ENCODE peak calls at places on chromosomes 11 and 22, in four cellular contexts. R, Z, U and E are unnamed samples.

GRCh38 chr11:10856689-10857603 is 907 bp downstream of the ZBED5 start:
- DNase-seq in R (no peak), Z (peak; percentile 39), U (peak; percentile 66), E (peak; percentile 17)

GRCh38 chr11:35971841-35972422 is 28.1 kb downstream of the LDLRAD3 start:
- DNase-seq in R (no peak), Z (no peak), U (no peak), E (no peak)

GRCh38 chr22:40324468-40325305 is 21.6 kb upstream of the ADSL start:
- DNase-seq in R (no peak), Z (no peak), U (no peak), E (no peak)

GRCh38 chr22:36963302-36963701 is 49.9 kb downstream of the CSF2RB start:
- DNase-seq in R (no peak), Z (no peak), U (no peak), E (no peak)

GRCh38 chr11:119209186-119209585 is 3.0 kb downstream of the CBL start:
- DNase-seq in R (no peak), Z (no peak), U (no peak), E (no peak)

GRCh38 chr11:35549787-35550186 is 24.4 kb upstream of the PAMR1 start:
- DNase-seq in R (peak; percentile 95), Z (peak; percentile 16), U (peak; percentile 34), E (no peak)

GRCh38 chr11:101126551-101127347 is 2.9 kb downstream of the PGR start:
- DNase-seq in R (no peak), Z (no peak), U (peak; percentile 58), E (no peak)

GRCh38 chr11:69463892-69464620 is 17.4 kb upstream of the LINC01488 start:
- DNase-seq in R (no peak), Z (no peak), U (no peak), E (no peak)

GRCh38 chr11:22193348-22194051 is 615 bp downstream of the ANO5 start:
- DNase-seq in R (no peak), Z (peak; percentile 45), U (peak; percentile 69), E (peak; percentile 49)

GRCh38 chr11:62108017-62108750 is 15.6 kb upstream of the INCENP start:
- DNase-seq in R (no peak), Z (peak; percentile 74), U (peak; percentile 84), E (peak; percentile 59)

GRCh38 chr11:108289699-108290098 is 66.8 kb downstream of the ATM start:
- DNase-seq in R (no peak), Z (no peak), U (no peak), E (no peak)

GRCh38 chr22:31952459-31952858 is 8.1 kb downstream of the YWHAH start:
- DNase-seq in R (peak; percentile 49), Z (no peak), U (no peak), E (no peak)

GRCh38 chr11:47154738-47155570 is 21.7 kb downstream of the ARFGAP2 start:
- DNase-seq in R (no peak), Z (no peak), U (no peak), E (no peak)

GRCh38 chr22:21972293-21972779 is 10.3 kb downstream of the TOP3B start:
- DNase-seq in R (no peak), Z (peak; percentile 14), U (peak; percentile 66), E (peak; percentile 91)

GRCh38 chr22:49583886-49584505 is 243.7 kb downstream of the BRD1 start:
- DNase-seq in R (no peak), Z (no peak), U (no peak), E (no peak)

GRCh38 chr11:95279921-95280861 is 49.2 kb upstream of the SESN3 start:
- DNase-seq in R (no peak), Z (no peak), U (no peak), E (no peak)

GRCh38 chr11:61679301-61679700 is 890 bp upstream of the DAGLA start:
- DNase-seq in R (no peak), Z (no peak), U (peak; percentile 57), E (no peak)

GRCh38 chr22:19121631-19122142 is 525 bp downstream of the DGCR2 start:
- DNase-seq in R (no peak), Z (peak; percentile 19), U (peak; percentile 74), E (peak; percentile 60)

GRCh38 chr11:69475866-69476714 is 5.4 kb upstream of the LINC01488 start:
- DNase-seq in R (no peak), Z (no peak), U (no peak), E (no peak)

GRCh38 chr22:41524809-41525449 is 19.3 kb downstream of the POLR3H start:
- DNase-seq in R (no peak), Z (no peak), U (no peak), E (peak; percentile 76)

GRCh38 chr11:109586789-109587188 is 164.8 kb downstream of the C11orf87 start:
- DNase-seq in R (no peak), Z (no peak), U (no peak), E (no peak)

GRCh38 chr11:87114093-87114492 is 76.4 kb downstream of the TMEM135 start:
- DNase-seq in R (no peak), Z (no peak), U (no peak), E (no peak)

GRCh38 chr11:119101367-119101758 is 290 bp downstream of the DPAGT1 start:
- DNase-seq in R (no peak), Z (peak; percentile 39), U (no peak), E (no peak)

GRCh38 chr22:22355233-22355834 is 110.7 kb downstream of the VPREB1 start:
- DNase-seq in R (no peak), Z (no peak), U (no peak), E (no peak)

GRCh38 chr11:102733232-102733875 is 8.6 kb upstream of the MMP8 start:
- DNase-seq in R (no peak), Z (peak; percentile 64), U (peak; percentile 83), E (peak; percentile 71)

GRCh38 chr22:16609548-16610261 is 17.1 kb upstream of the CCT8L2 start:
- DNase-seq in R (no peak), Z (no peak), U (no peak), E (no peak)

GRCh38 chr22:20244744-20245576 is 23.2 kb downstream of the RTN4R start:
- DNase-seq in R (no peak), Z (no peak), U (peak; percentile 56), E (no peak)

GRCh38 chr22:39254789-39255298 is 10.1 kb upstream of the PDGFB start:
- DNase-seq in R (no peak), Z (peak; percentile 48), U (no peak), E (peak; percentile 92)

GRCh38 chr11:1645357-1645821 is 15.8 kb downstream of the KRTAP5-5 start:
- DNase-seq in R (no peak), Z (no peak), U (no peak), E (no peak)

GRCh38 chr22:48754611-48755331 is 1072.9 kb downstream of the BRD1 start:
- DNase-seq in R (no peak), Z (no peak), U (no peak), E (peak; percentile 20)

GRCh38 chr11:61125310-61125684 is 23.0 kb downstream of the CD5 start:
- DNase-seq in R (no peak), Z (no peak), U (no peak), E (no peak)

GRCh38 chr11:109993786-109994185 is 99.4 kb upstream of the ZC3H12C start:
- DNase-seq in R (no peak), Z (no peak), U (no peak), E (no peak)

GRCh38 chr11:29282088-29282487 is 734.7 kb downstream of the KCNA4 start:
- DNase-seq in R (peak; percentile 80), Z (peak; percentile 92), U (no peak), E (no peak)

GRCh38 chr22:23404689-23405365 is 175.3 kb downstream of the IGLL1 start:
- DNase-seq in R (peak; percentile 6), Z (no peak), U (peak; percentile 53), E (peak; percentile 38)

GRCh38 chr11:130802567-130802966 is 113.7 kb downstream of the SNX19 start:
- DNase-seq in R (no peak), Z (no peak), U (no peak), E (no peak)

GRCh38 chr22:41619979-41620645 is 731 bp downstream of the DESI1 start:
- DNase-seq in R (no peak), Z (no peak), U (peak; percentile 68), E (no peak)

GRCh38 chr11:26286472-26287066 is 45.4 kb upstream of the ANO3 start:
- DNase-seq in R (no peak), Z (peak; percentile 27), U (peak; percentile 87), E (peak; percentile 11)
- TF ChIP-seq CTCF in R (peak; percentile 56), Z (peak; percentile 44), U (peak; percentile 70), E (peak; percentile 44)

GRCh38 chr22:44889233-44889878 is 120.4 kb downstream of the PHF21B start:
- DNase-seq in R (no peak), Z (no peak), U (peak; percentile 44), E (peak; percentile 43)
- TF ChIP-seq CTCF in R (no peak), Z (no peak), U (peak; percentile 27), E (no peak)

DNA sequence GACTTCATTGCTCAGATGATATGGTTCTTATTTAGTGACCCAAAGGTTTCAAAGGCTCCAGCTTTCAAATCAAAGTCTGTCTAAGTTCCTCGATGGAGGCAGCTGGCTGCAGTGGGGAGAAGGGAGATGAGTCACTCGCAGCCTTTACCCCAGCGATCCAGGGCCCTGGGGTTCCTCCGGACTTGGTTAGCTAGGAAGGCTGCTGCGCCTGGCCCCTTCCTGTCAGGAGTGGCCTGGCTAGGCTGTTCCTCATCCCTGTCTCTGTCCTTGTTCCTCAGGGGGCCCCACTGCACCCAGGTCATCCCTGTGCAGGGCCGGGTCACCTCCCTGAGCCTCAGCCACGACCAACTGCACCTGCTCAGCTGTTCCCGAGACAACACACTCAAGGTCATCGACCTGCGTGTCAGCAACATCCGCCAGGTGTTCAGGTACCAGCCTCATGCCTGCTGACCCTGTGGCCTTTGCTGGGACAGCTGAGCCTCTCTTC is 13.9 kb downstream of the ATG16L2 start:
- DNase-seq in R (no peak), Z (no peak), U (no peak), E (peak; percentile 28)
- TF ChIP-seq CTCF in R (no peak), Z (no peak), U (no peak), E (no peak)

GRCh38 chr11:15947681-15948648 is 408.4 kb downstream of the SOX6 start:
- DNase-seq in R (no peak), Z (no peak), U (no peak), E (no peak)
- TF ChIP-seq CTCF in R (no peak), Z (no peak), U (no peak), E (no peak)

DNA sequence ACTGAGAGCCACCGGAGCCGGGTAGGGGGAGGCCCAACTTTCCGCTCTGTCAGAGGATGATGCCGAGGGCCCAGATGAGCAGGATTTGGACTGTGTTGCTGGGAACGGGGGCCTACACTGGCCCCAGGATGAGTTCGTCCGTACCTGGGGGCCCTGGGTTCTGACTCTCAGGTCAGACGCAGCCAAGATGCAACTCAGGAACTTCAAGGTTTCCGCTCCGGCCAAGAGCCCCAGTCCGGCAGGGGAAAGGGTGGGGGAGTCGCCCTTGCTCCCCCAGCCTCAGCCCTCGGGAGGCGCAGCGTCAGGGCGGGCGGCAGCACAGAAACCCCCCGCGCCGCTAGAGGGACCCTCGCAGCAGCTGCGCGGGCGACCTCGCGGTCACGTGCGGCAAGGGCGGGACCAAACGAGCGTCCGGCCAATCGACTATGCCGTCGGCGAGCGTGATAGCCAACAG is 241 bp upstream of the ARL2 start:
- DNase-seq in R (peak; percentile 70), Z (peak; percentile 94), U (peak; percentile 98), E (peak; percentile 95)
- TF ChIP-seq CTCF in R (no peak), Z (no peak), U (peak; percentile 23), E (peak; percentile 85)